ENCODE peak calls at places on chromosomes 7 and 10, in four cellular contexts. Z, T, J and L are unnamed samples.

GRCh38 chr7:73738220-73738611 is 386 bp downstream of the ABHD11 start:
- DNase-seq in T (peak), Z (peak), J (peak), L (peak)

GRCh38 chr7:73869011-73869785 is 8.2 kb downstream of the TMEM270 start:
- DNase-seq in J (no peak), Z (no peak), T (peak), L (no peak)

GRCh38 chr10:35626971-35627507 is 15.1 kb downstream of the FZD8 start:
- DNase-seq in T (no peak), J (no peak), Z (no peak), L (no peak)

GRCh38 chr7:114466911-114467310 is 52.3 kb downstream of the FOXP2 start:
- DNase-seq in Z (no peak), J (no peak), T (no peak), L (no peak)

GRCh38 chr10:89744021-89744420 is 42.6 kb downstream of the KIF20B start:
- DNase-seq in T (no peak), Z (no peak), J (no peak), L (no peak)

GRCh38 chr10:49616421-49617230 is 2.8 kb downstream of the CHAT start:
- DNase-seq in Z (no peak), T (no peak), J (no peak), L (no peak)

GRCh38 chr10:59284111-59284975 is 78.0 kb downstream of the FAM13C start:
- DNase-seq in T (no peak), J (no peak), Z (no peak), L (no peak)

GRCh38 chr10:90326498-90327267 is 531.2 kb downstream of the HTR7 start:
- DNase-seq in T (no peak), Z (no peak), J (no peak), L (no peak)

GRCh38 chr7:106812027-106812643 is 52.9 kb upstream of the PIK3CG start:
- DNase-seq in J (peak), Z (peak), T (no peak), L (peak)

GRCh38 chr7:86559096-86559495 is 84.6 kb upstream of the GRM3 start:
- DNase-seq in T (no peak), Z (no peak), J (no peak), L (no peak)

GRCh38 chr7:159103382-159104187 is 41.1 kb downstream of the VIPR2 start:
- DNase-seq in T (no peak), Z (no peak), J (no peak), L (peak)

GRCh38 chr7:150448789-150449147 is 1.7 kb upstream of the GIMAP8 start:
- DNase-seq in Z (peak), J (peak), T (no peak), L (peak)
- H3K27ac ChIP-seq in Z (no peak), J (peak), T (peak), L (peak)

DNA sequence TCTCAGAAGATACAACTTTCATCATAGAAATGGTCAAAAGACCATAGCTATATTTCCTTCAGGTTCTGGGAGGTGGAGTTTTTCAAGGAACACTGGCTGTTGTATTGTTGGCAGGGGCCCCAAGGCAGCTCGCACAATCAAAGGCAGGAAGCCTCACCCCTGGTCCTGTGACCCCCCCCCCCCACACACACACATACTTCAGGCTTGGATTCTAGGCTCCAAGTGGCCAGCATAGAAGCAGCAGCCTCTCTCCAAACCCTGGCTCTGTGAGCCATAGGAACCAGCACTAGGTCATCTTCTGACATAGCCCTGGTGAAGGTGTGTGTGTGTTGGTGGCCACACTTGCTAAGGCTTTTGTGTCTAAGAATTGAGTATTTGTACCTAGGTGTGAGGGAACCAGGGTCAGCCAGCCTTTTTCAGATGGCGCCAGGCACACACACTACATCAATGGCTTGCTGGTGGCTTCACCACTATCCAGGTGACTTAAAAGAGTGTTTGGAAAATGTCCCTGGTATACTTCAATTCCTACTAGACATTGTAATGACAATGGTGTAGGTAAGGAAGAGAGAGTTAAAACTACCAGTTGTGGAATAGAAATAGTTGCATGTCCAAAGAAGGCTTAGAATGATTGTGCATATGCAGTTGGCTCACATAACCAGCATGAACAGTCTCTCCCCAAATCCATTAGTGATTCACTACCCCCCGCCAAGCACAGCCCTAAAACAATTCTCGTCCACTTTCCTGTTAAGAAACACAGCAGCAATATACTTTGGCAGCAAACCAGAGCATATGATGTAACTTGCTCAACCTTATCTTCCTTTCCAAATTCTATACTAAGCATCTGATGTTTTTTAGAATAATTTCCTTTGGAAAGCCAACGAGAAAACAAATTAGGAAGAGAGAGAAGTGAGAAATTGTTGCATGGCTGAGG is 91.3 kb downstream of the AVL9 start:
- DNase-seq in J (peak), Z (no peak), T (no peak), L (peak)
- H3K27ac ChIP-seq in J (peak), Z (no peak), T (peak), L (peak)

GRCh38 chr7:43196379-43196778 is 83.9 kb downstream of the HECW1 start:
- DNase-seq in J (no peak), T (no peak), Z (no peak), L (no peak)
- H3K27ac ChIP-seq in J (no peak), T (no peak), Z (no peak), L (no peak)

DNA sequence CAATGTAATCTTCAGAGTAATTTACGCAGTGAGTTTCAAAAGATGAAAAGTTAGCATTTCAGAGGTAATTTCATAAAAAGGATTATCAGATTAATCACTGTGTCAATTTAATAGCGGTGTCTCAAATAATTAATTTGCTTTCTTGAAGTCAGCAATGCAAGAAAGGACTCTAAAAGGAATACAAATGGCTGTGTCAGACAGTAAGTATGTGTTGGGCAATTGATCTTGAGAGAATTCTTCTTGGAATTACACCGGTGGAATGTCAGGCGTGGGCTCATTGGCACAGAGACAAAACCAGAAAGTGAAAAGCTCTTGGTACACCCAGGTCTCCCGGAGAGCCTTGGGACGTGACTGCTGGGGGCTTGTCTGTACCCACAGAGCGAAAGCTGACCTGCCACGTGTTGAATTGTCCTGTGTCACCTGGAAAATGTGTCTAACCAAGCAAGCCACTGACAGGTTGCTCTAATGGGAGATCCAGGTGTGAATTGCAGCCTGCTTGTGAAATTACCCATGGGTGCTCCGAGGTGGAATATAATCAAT is 60.5 kb downstream of the TMEM209 start:
- DNase-seq in J (no peak), Z (no peak), T (no peak), L (no peak)
- H3K27ac ChIP-seq in J (no peak), Z (no peak), T (peak), L (no peak)

GRCh38 chr7:2841907-2842306 is 2.2 kb downstream of the GNA12 start:
- DNase-seq in Z (no peak), J (no peak), T (no peak), L (no peak)

GRCh38 chr7:2838873-2839578 is 5.1 kb downstream of the GNA12 start:
- DNase-seq in J (no peak), Z (no peak), T (no peak), L (no peak)

GRCh38 chr7:2840458-2840857 is 3.6 kb downstream of the GNA12 start:
- DNase-seq in Z (no peak), J (no peak), T (no peak), L (no peak)

GRCh38 chr7:2837476-2837875 is 6.6 kb downstream of the GNA12 start:
- DNase-seq in J (no peak), Z (no peak), T (no peak), L (no peak)

DNA sequence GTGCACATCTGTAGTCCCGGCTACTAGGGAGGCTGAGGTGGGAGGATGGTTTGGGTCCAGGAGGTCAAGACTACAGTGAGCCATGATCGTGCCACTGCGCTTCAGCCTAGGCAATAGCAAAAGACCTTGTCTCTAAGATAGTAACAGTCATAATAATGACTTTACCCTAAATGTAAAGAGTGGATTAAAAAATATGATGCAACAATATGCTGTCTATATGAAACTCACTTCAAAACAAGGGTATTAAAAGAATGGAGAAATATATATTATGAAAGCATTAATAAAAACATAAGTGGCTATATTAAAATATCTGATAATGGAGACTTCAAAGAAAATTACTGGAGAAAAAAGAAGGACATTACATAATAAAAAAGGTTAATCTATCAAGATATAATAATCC is 5.7 kb downstream of the GNA12 start:
- DNase-seq in T (no peak), Z (no peak), J (no peak), L (no peak)
- H3K27ac ChIP-seq in T (no peak), Z (no peak), J (peak), L (no peak)

GRCh38 chr10:122587099-122587725 is 26.7 kb downstream of the DMBT1 start:
- DNase-seq in J (no peak), T (no peak), Z (no peak), L (no peak)
- H3K27ac ChIP-seq in J (no peak), T (no peak), Z (no peak), L (no peak)

GRCh38 chr10:124648738-124649137 is 95.4 kb downstream of the FAM53B start:
- DNase-seq in T (no peak), Z (peak), J (peak), L (peak)

GRCh38 chr10:124650263-124650662 is 93.9 kb downstream of the FAM53B start:
- DNase-seq in T (no peak), J (no peak), Z (no peak), L (no peak)

GRCh38 chr10:124647421-124648130 is 96.6 kb downstream of the FAM53B start:
- DNase-seq in Z (peak), J (peak), T (no peak), L (peak)

GRCh38 chr10:124648131-124648475 is 96.1 kb downstream of the FAM53B start:
- DNase-seq in Z (no peak), T (no peak), J (no peak), L (no peak)

DNA sequence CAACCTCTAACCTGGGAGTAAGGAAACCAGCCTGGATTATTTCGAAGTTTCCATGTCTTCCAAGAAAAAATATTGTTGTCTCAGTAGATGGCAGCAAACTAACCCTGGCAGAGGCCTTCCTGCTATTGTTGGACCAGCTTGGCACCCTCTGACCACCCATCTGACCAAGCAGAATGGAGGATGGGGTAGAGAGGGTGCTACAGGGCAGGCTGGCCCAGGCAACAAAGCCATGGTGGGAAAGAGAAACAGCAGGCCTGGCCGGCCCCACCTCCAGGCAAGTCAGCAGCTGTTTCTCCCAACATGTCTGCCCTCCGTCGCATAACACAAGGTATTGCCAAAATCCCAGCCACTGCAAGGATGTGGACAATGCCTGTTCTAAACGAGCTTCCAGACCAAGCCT is 95.0 kb downstream of the FAM53B start:
- DNase-seq in J (peak), T (no peak), Z (no peak), L (no peak)
- H3K27ac ChIP-seq in J (peak), T (peak), Z (peak), L (peak)

DNA sequence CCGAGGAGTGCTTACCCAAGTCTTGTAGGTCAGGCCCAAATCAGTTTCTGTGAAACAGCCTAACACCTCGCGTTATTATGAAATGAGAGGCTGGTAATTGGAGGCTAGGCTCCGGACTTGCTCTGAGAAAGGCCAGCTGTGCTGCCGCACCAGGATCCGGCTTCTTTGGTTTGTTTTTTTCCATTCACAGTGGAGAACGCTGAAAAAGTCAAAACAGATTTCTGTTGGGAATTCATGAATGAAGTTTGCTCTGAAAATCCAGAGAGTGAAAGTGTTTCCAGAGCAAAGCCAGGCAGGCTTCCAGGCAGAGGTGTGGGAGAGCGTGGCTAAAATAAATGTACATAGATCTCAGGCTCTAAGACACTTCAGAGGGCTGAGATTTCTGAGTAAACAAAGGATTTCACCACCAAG is 240.1 kb downstream of the TRIL start:
- DNase-seq in J (peak), Z (no peak), T (no peak), L (no peak)
- H3K27ac ChIP-seq in J (peak), Z (no peak), T (no peak), L (no peak)

DNA sequence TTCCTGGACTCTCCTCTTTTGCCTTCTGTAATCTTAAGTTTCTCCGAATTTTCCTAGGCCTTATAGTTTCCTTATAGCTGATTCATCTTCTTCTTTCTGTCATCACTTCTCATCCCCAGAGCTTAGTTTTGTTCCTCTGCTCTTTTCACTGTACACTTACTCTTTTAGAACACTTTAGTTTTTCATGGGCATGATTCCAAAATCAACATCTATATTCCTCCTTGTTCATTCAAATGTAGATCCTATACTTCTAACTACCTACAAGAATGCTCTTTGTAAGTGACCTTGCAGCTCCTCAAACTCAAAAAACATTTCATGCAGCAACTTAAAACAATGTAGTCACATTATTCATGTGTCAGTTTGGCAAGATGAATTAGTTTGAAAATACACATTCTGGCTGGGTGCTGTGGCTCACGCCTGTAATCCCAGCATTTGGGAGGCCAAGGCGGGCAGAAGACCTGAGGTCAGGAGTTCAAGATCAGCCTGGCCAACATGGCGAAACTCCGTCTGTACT is 13.1 kb upstream of the SLC26A3 start:
- DNase-seq in Z (no peak), T (no peak), J (no peak), L (no peak)
- H3K27ac ChIP-seq in Z (no peak), T (no peak), J (no peak), L (no peak)

GRCh38 chr7:137025469-137026175 is 157.2 kb downstream of the CHRM2 start:
- DNase-seq in T (no peak), J (no peak), Z (no peak), L (no peak)

GRCh38 chr7:137020351-137020750 is 151.9 kb downstream of the CHRM2 start:
- DNase-seq in J (no peak), Z (no peak), T (no peak), L (no peak)

DNA sequence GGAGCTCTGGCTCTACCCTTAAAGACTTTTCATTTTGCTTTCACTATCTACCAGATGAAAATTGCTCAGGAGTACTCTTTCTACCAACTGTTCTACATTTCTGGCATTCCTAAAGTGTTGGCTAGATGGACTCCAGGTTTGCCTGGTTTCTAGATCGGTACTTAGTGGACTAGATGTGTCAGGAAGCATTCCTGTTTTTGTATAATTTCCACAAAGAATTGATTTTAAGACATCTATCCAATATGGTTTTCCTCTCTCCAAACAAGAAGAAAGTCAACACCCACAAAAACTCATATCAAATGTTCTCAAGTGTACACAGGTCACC is 157.7 kb downstream of the CHRM2 start:
- DNase-seq in J (no peak), T (no peak), Z (no peak), L (no peak)
- H3K27ac ChIP-seq in J (no peak), T (no peak), Z (no peak), L (no peak)